ENCODE peak calls at places on chromosomes 7 and 10, in nine cellular contexts. N is lung, P is ascending aorta, M is right lobe of liver, L is HAP-1, H is trophoblast cell, E is hepatocyte, G is aorta, I is upper lobe of right lung. Y is an unnamed sample. For H3K36me3 and H3K4me1, the result is how much of the 10 kb centered on the place peaks cover.

GRCh38 chr10:42578019-42578418 is 60.4 kb downstream of the ZNF33B start:
- DNase-seq in P (no peak), H (no peak), L (no peak), G (no peak), E (no peak), N (no peak), M (no peak), I (no peak), Y (no peak)

GRCh38 chr10:71270301-71270777 is 48.7 kb upstream of the SLC29A3 start:
- DNase-seq in I (no peak), L (peak), G (no peak), M (no peak), P (no peak), N (no peak), E (peak), H (peak), Y (peak)

GRCh38 chr7:103009466-103010219 is 65.0 kb downstream of the FBXL13 start:
- DNase-seq in E (no peak), M (no peak), N (no peak), G (no peak), P (no peak), L (no peak), H (no peak), I (no peak), Y (no peak)

GRCh38 chr10:51815723-51816122 is 116.3 kb upstream of the CSTF2T start:
- DNase-seq in H (no peak), N (no peak), P (no peak), M (no peak), L (no peak), I (no peak), E (no peak), G (no peak), Y (no peak)

GRCh38 chr7:48390381-48391327 is 219.4 kb downstream of the ABCA13 start:
- DNase-seq in P (no peak), G (peak), L (no peak), M (no peak), H (no peak), N (no peak), I (no peak), E (no peak), Y (no peak)

GRCh38 chr10:51733061-51733460 is 33.7 kb upstream of the CSTF2T start:
- DNase-seq in L (no peak), N (no peak), G (no peak), E (no peak), M (no peak), P (no peak), H (no peak), I (no peak), Y (no peak)

GRCh38 chr7:135716677-135717238 is 11.2 kb downstream of the SLC13A4 start:
- DNase-seq in E (no peak), P (no peak), M (no peak), L (no peak), H (no peak), I (no peak), G (no peak), N (no peak), Y (no peak)

GRCh38 chr7:116674508-116675173 is 2.6 kb downstream of the MET start:
- DNase-seq in P (no peak), I (no peak), H (peak), E (no peak), N (no peak), L (no peak), G (no peak), M (no peak), Y (no peak)

GRCh38 chr10:110460111-110460809 is 37.4 kb upstream of the DUSP5 start:
- DNase-seq in E (no peak), P (no peak), I (no peak), N (no peak), L (no peak), G (no peak), M (peak), H (no peak), Y (no peak)

GRCh38 chr7:50812847-50813475 is 30.3 kb upstream of the GRB10 start:
- DNase-seq in N (peak), L (no peak), P (no peak), H (peak), E (peak), M (peak), I (peak), G (peak), Y (no peak)

GRCh38 chr10:24720096-24720495 is 3.6 kb downstream of the ARHGAP21 start:
- DNase-seq in L (no peak), I (no peak), E (no peak), H (no peak), P (no peak), M (no peak), G (no peak), N (no peak), Y (no peak)

GRCh38 chr10:114662651-114663217 is 4.7 kb upstream of the ABLIM1 start:
- DNase-seq in M (no peak), H (no peak), G (no peak), E (no peak), P (no peak), L (no peak), N (no peak), I (no peak), Y (no peak)

GRCh38 chr10:16788125-16788524 is 29.1 kb downstream of the RSU1 start:
- DNase-seq in H (no peak), M (no peak), G (no peak), N (no peak), I (no peak), E (no peak), L (no peak), P (no peak), Y (no peak)

GRCh38 chr10:108496131-108496530 is 1331.6 kb upstream of the SORCS1 start:
- DNase-seq in L (no peak), M (no peak), H (no peak), E (no peak), I (no peak), P (no peak), N (no peak), G (no peak), Y (no peak)

GRCh38 chr10:93849605-93850004 is 44.2 kb upstream of the SLC35G1 start:
- DNase-seq in P (no peak), H (no peak), M (no peak), G (no peak), I (no peak), L (peak), E (no peak), N (no peak), Y (peak)

GRCh38 chr10:48467669-48468068 is 137.2 kb downstream of the ARHGAP22 start:
- DNase-seq in E (no peak), P (no peak), N (no peak), I (no peak), M (no peak), G (no peak), H (no peak), L (no peak), Y (no peak)

GRCh38 chr7:94041529-94041928 is 37.4 kb upstream of the BET1 start:
- DNase-seq in I (no peak), P (no peak), E (no peak), G (no peak), N (no peak), H (no peak), M (no peak), L (no peak), Y (no peak)

GRCh38 chr7:113086431-113086888 is at the start of gene GPR85:
- DNase-seq in N (no peak), H (peak), G (peak), L (peak), E (peak), P (peak), M (no peak), I (peak), Y (peak)

GRCh38 chr7:16668049-16668858 is 22.3 kb downstream of the BZW2 start:
- DNase-seq in M (no peak), H (peak), L (no peak), N (peak), P (no peak), I (peak), E (peak), G (peak), Y (no peak)

GRCh38 chr10:92377962-92378361 is 87.0 kb downstream of the MARCHF5 start:
- DNase-seq in M (no peak), L (no peak), E (no peak), I (no peak), G (no peak), N (no peak), H (no peak), P (no peak), Y (no peak)

GRCh38 chr10:53918755-53919154 is 882.3 kb downstream of the PCDH15 start:
- DNase-seq in I (no peak), E (no peak), P (no peak), H (peak), G (no peak), M (no peak), N (no peak), L (no peak), Y (no peak)

GRCh38 chr7:156117542-156118245 is 305.4 kb upstream of the SHH start:
- DNase-seq in M (no peak), L (no peak), I (no peak), G (no peak), P (no peak), H (no peak), N (no peak), E (no peak), Y (no peak)

GRCh38 chr10:86651021-86651471 is 3.3 kb upstream of the OPN4 start:
- DNase-seq in L (no peak), M (peak), E (no peak), I (no peak), G (peak), P (no peak), N (no peak), H (no peak), Y (no peak)

GRCh38 chr7:36131026-36131425 is 22.0 kb upstream of the EEPD1 start:
- DNase-seq in M (no peak), G (no peak), P (no peak), E (no peak), L (no peak), N (no peak), H (no peak), I (no peak), Y (no peak)

GRCh38 chr10:13182424-13182823 is 21.1 kb downstream of the MCM10 start:
- DNase-seq in E (no peak), G (no peak), H (no peak), L (no peak), I (no peak), N (no peak), P (no peak), M (no peak), Y (no peak)
- H3K36me3 ChIP-seq in E (under half), G (under half), H (under half), L (half or more), I (under half), N (under half), P (under half), M (under half), Y (half or more)

DNA sequence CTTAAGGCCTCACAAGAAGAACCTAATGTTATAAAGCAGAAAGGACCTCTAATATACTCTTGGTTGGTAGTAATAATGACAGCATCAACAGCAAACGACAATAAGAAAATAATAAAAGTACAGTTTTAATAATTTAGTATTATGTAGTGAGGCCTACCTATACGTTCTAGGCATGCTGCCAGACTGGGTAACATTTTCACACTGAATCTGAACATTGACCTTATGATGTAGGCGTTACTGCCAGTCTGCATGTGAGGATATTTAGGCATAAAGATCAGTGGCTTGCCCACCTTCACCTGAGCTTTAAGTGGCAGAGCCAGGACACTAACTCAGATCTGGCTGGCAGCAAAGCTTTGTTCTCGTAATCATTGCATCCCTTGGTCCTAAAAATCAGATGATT is 2.5 kb downstream of the FGL2 start:
- DNase-seq in I (no peak), H (no peak), G (no peak), E (no peak), P (no peak), L (no peak), N (no peak), M (no peak), Y (no peak)
- H3K4me1 ChIP-seq in I (under half), H (under half), G (under half), E (under half), P (under half), L (under half), N (under half), M (under half), Y (under half)

DNA sequence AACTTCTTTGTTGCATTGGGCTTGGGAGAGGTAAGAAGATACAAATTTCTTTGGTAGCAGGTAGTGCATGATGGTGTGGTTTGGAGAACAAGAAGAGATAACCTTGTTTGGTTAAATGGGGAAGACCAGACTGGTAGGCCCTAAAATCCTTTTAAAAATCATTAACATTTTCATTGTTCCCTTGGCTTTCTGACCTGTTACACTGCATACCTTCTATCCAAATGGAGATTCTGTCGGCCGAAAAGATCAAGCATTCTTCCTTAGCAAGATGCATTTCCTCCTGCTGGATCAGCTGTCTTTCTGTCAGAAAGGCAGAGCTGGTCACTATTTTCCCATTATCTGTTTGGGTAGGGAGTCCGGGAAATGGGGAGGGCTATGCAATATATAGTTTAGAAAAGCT is 33.7 kb downstream of the AGK start:
- DNase-seq in H (no peak), P (no peak), N (no peak), E (no peak), L (peak), I (no peak), G (no peak), M (no peak), Y (peak)
- H3K36me3 ChIP-seq in H (under half), P (under half), N (under half), E (under half), L (under half), I (under half), G (under half), M (under half), Y (under half)

DNA sequence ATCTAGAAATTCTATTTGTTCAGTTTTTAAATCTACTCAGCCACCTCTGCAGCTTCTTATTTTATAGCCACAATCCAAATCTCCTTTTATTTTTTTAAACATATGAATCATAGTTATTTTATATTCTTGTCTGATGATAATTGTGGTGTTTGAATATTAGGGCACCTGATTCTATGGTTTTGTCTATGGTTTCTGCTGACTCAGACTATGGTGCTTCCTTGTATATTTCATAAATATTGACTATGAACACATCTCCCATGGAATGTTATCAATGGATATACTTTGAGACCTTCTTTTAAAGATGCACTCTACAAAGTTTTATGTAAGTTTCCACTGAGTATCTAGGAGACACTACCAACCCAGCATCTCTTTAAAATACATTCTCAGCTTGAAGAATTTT is 1027.0 kb upstream of the AUTS2 start:
- DNase-seq in M (no peak), E (no peak), H (no peak), P (no peak), I (no peak), L (no peak), N (no peak), G (no peak), Y (no peak)
- H3K4me1 ChIP-seq in M (under half), E (under half), H (under half), P (under half), I (under half), L (under half), N (under half), G (under half), Y (under half)

GRCh38 chr7:139699640-139700504 is 77.9 kb downstream of the HIPK2 start:
- DNase-seq in N (no peak), G (no peak), P (no peak), L (no peak), E (no peak), H (no peak), I (no peak), M (no peak), Y (no peak)
- H3K36me3 ChIP-seq in N (under half), G (under half), P (under half), L (under half), E (under half), H (under half), I (under half), M (under half), Y (under half)

Y was measured in NT2/D1.